ENCODE peak calls at places on chromosome 15, in five cellular contexts. One of them, this sample, is unnamed. For H3K9me3 and H3K27me3, the result is how much of the 10 kb centered on the place peaks cover.

GRCh38 chr15:63243101-63243500 is 34.3 kb upstream of the APH1B start:
- DNase-seq in PC-9: no peak
- DNase-seq in CD8-positive, alpha-beta T cell: no peak
- DNase-seq in K562: no peak
- DNase-seq in left ventricle myocardium inferior: no peak
- DNase-seq in this sample: no peak

GRCh38 chr15:85525755-85526154 is 145.4 kb downstream of the AKAP13 start:
- DNase-seq in PC-9: no peak
- DNase-seq in CD8-positive, alpha-beta T cell: no peak
- DNase-seq in K562: no peak
- DNase-seq in left ventricle myocardium inferior: no peak
- DNase-seq in this sample: no peak

GRCh38 chr15:57865294-57865693 is 158.8 kb downstream of the POLR2M start:
- DNase-seq in PC-9: no peak
- DNase-seq in CD8-positive, alpha-beta T cell: no peak
- DNase-seq in K562: peak
- DNase-seq in left ventricle myocardium inferior: no peak
- DNase-seq in this sample: no peak

GRCh38 chr15:51726302-51727073 is 11.0 kb downstream of the LYSMD2 start:
- DNase-seq in PC-9: peak
- DNase-seq in CD8-positive, alpha-beta T cell: peak
- DNase-seq in K562: peak
- DNase-seq in left ventricle myocardium inferior: peak
- DNase-seq in this sample: no peak

GRCh38 chr15:38745136-38745535 is 180.5 kb upstream of the RASGRP1 start:
- DNase-seq in PC-9: no peak
- DNase-seq in CD8-positive, alpha-beta T cell: no peak
- DNase-seq in K562: no peak
- DNase-seq in left ventricle myocardium inferior: no peak
- DNase-seq in this sample: no peak

GRCh38 chr15:63111481-63111880 is 10.2 kb upstream of the LACTB start:
- DNase-seq in PC-9: no peak
- DNase-seq in CD8-positive, alpha-beta T cell: no peak
- DNase-seq in K562: no peak
- DNase-seq in left ventricle myocardium inferior: no peak
- DNase-seq in this sample: no peak

GRCh38 chr15:77790481-77790880 is 157.8 kb upstream of the LINGO1 start:
- DNase-seq in PC-9: no peak
- DNase-seq in CD8-positive, alpha-beta T cell: no peak
- DNase-seq in K562: no peak
- DNase-seq in left ventricle myocardium inferior: no peak
- DNase-seq in this sample: no peak

GRCh38 chr15:101447561-101448071 is 41.9 kb downstream of the PCSK6 start:
- DNase-seq in PC-9: no peak
- DNase-seq in CD8-positive, alpha-beta T cell: no peak
- DNase-seq in K562: no peak
- DNase-seq in left ventricle myocardium inferior: peak
- DNase-seq in this sample: no peak

GRCh38 chr15:66036859-66037258 is 167.6 kb downstream of the RAB11A start:
- DNase-seq in PC-9: no peak
- DNase-seq in CD8-positive, alpha-beta T cell: no peak
- DNase-seq in K562: no peak
- DNase-seq in left ventricle myocardium inferior: no peak
- DNase-seq in this sample: no peak

GRCh38 chr15:35071071-35071470 is 14.0 kb downstream of the NANOGP8 start:
- DNase-seq in PC-9: no peak
- DNase-seq in CD8-positive, alpha-beta T cell: no peak
- DNase-seq in K562: no peak
- DNase-seq in left ventricle myocardium inferior: no peak
- DNase-seq in this sample: no peak

GRCh38 chr15:99438222-99438592 is 127.6 kb upstream of the MEF2A start:
- DNase-seq in PC-9: no peak
- DNase-seq in CD8-positive, alpha-beta T cell: no peak
- DNase-seq in K562: no peak
- DNase-seq in left ventricle myocardium inferior: no peak
- DNase-seq in this sample: no peak

GRCh38 chr15:90822204-90822955 is 46.0 kb upstream of the FURIN start:
- DNase-seq in PC-9: no peak
- DNase-seq in CD8-positive, alpha-beta T cell: no peak
- DNase-seq in K562: no peak
- DNase-seq in left ventricle myocardium inferior: no peak
- DNase-seq in this sample: no peak

GRCh38 chr15:98515186-98515585 is 133.2 kb upstream of the IGF1R start:
- DNase-seq in PC-9: no peak
- DNase-seq in CD8-positive, alpha-beta T cell: no peak
- DNase-seq in K562: no peak
- DNase-seq in left ventricle myocardium inferior: no peak
- DNase-seq in this sample: no peak

GRCh38 chr15:80856809-80857377 is 77.7 kb downstream of the CEMIP start:
- DNase-seq in PC-9: peak
- DNase-seq in CD8-positive, alpha-beta T cell: no peak
- DNase-seq in K562: no peak
- DNase-seq in left ventricle myocardium inferior: peak
- DNase-seq in this sample: peak

GRCh38 chr15:80606571-80606970 is 88.5 kb upstream of the ABHD17C start:
- DNase-seq in PC-9: no peak
- DNase-seq in CD8-positive, alpha-beta T cell: no peak
- DNase-seq in K562: no peak
- DNase-seq in left ventricle myocardium inferior: no peak
- DNase-seq in this sample: no peak

GRCh38 chr15:76116138-76116885 is 56.5 kb downstream of the TMEM266 start:
- DNase-seq in PC-9: no peak
- DNase-seq in CD8-positive, alpha-beta T cell: no peak
- DNase-seq in K562: no peak
- DNase-seq in left ventricle myocardium inferior: no peak
- DNase-seq in this sample: no peak

GRCh38 chr15:50051811-50052419 is 67.1 kb downstream of the ATP8B4 start:
- DNase-seq in PC-9: peak
- DNase-seq in CD8-positive, alpha-beta T cell: no peak
- DNase-seq in K562: peak
- DNase-seq in left ventricle myocardium inferior: no peak
- DNase-seq in this sample: no peak

GRCh38 chr15:38972831-38973230 is 408.2 kb upstream of the RASGRP1 start:
- DNase-seq in PC-9: no peak
- DNase-seq in CD8-positive, alpha-beta T cell: no peak
- DNase-seq in K562: no peak
- DNase-seq in left ventricle myocardium inferior: no peak
- DNase-seq in this sample: no peak

GRCh38 chr15:67850995-67851535 is 11.2 kb upstream of the RNU6-1 start:
- DNase-seq in PC-9: peak
- DNase-seq in CD8-positive, alpha-beta T cell: no peak
- DNase-seq in K562: no peak
- DNase-seq in left ventricle myocardium inferior: no peak
- DNase-seq in this sample: peak

GRCh38 chr15:72070817-72071447 is 47.0 kb downstream of the MYO9A start:
- DNase-seq in PC-9: no peak
- DNase-seq in CD8-positive, alpha-beta T cell: no peak
- DNase-seq in K562: no peak
- DNase-seq in left ventricle myocardium inferior: no peak
- DNase-seq in this sample: no peak

GRCh38 chr15:71333839-71334238 is 218.6 kb downstream of the THSD4 start:
- DNase-seq in PC-9: no peak
- DNase-seq in CD8-positive, alpha-beta T cell: no peak
- DNase-seq in K562: no peak
- DNase-seq in left ventricle myocardium inferior: no peak
- DNase-seq in this sample: no peak

GRCh38 chr15:83854950-83855707 is 201.2 kb downstream of the ADAMTSL3 start:
- DNase-seq in PC-9: no peak
- DNase-seq in CD8-positive, alpha-beta T cell: no peak
- DNase-seq in K562: no peak
- DNase-seq in left ventricle myocardium inferior: no peak
- DNase-seq in this sample: no peak

GRCh38 chr15:35062164-35063099 is 22.7 kb downstream of the NANOGP8 start:
- DNase-seq in PC-9: no peak
- DNase-seq in CD8-positive, alpha-beta T cell: no peak
- DNase-seq in K562: no peak
- DNase-seq in left ventricle myocardium inferior: no peak
- DNase-seq in this sample: no peak

GRCh38 chr15:68271854-68272471 is 5.6 kb upstream of the FEM1B start:
- DNase-seq in PC-9: peak
- DNase-seq in CD8-positive, alpha-beta T cell: no peak
- DNase-seq in K562: no peak
- DNase-seq in left ventricle myocardium inferior: no peak
- DNase-seq in this sample: no peak

GRCh38 chr15:58469432-58470353 is 37.9 kb downstream of the LIPC start:
- DNase-seq in PC-9: peak
- DNase-seq in CD8-positive, alpha-beta T cell: no peak
- DNase-seq in K562: no peak
- DNase-seq in left ventricle myocardium inferior: no peak
- DNase-seq in this sample: no peak

GRCh38 chr15:65333441-65333820 is 29.0 kb downstream of the RNU5B-1 start:
- DNase-seq in PC-9: no peak
- DNase-seq in CD8-positive, alpha-beta T cell: no peak
- DNase-seq in K562: no peak
- DNase-seq in left ventricle myocardium inferior: no peak
- DNase-seq in this sample: no peak

GRCh38 chr15:27541581-27541980 is 557.5 kb downstream of the OCA2 start:
- DNase-seq in PC-9: no peak
- DNase-seq in CD8-positive, alpha-beta T cell: no peak
- DNase-seq in K562: no peak
- DNase-seq in left ventricle myocardium inferior: no peak
- DNase-seq in this sample: no peak

GRCh38 chr15:27535445-27536129 is 563.5 kb downstream of the OCA2 start:
- DNase-seq in PC-9: no peak
- DNase-seq in CD8-positive, alpha-beta T cell: no peak
- DNase-seq in K562: no peak
- DNase-seq in left ventricle myocardium inferior: no peak
- DNase-seq in this sample: no peak

GRCh38 chr15:27532358-27532757 is 561.4 kb downstream of the GABRG3 start:
- DNase-seq in PC-9: no peak
- DNase-seq in CD8-positive, alpha-beta T cell: no peak
- DNase-seq in K562: peak
- DNase-seq in left ventricle myocardium inferior: no peak
- DNase-seq in this sample: no peak

GRCh38 chr15:27538325-27538724 is 560.8 kb downstream of the OCA2 start:
- DNase-seq in PC-9: no peak
- DNase-seq in CD8-positive, alpha-beta T cell: no peak
- DNase-seq in K562: no peak
- DNase-seq in left ventricle myocardium inferior: no peak
- DNase-seq in this sample: no peak
- H3K9me3 ChIP-seq in PC-9: under half
- H3K9me3 ChIP-seq in CD8-positive, alpha-beta T cell: under half
- H3K9me3 ChIP-seq in K562: under half
- H3K9me3 ChIP-seq in left ventricle myocardium inferior: under half
- H3K9me3 ChIP-seq in this sample: under half

DNA sequence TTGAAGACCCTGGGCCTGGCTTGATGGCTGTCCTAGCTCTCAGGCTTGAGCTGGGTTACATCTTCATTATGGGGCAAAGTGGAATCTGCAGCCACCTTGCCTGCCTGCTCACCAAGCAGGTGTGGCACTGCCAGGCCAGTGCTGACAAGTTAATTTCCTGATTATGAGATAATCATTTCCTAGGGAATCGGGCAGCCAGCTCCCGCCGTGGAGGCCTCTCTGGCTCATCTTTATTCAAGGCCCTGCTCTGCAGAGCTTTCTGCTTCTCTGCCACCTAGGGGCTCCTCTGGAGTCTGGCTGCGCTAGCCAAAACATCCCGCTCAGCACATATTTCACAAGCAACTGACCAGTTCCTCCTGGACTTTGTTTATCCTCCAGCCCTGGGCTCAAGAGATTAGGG is 9.9 kb downstream of the LOXL1 start:
- DNase-seq in PC-9: peak
- DNase-seq in CD8-positive, alpha-beta T cell: no peak
- DNase-seq in K562: no peak
- DNase-seq in left ventricle myocardium inferior: no peak
- DNase-seq in this sample: peak
- TF ChIP-seq CTCF in PC-9: no peak
- TF ChIP-seq CTCF in CD8-positive, alpha-beta T cell: no peak
- TF ChIP-seq CTCF in K562: no peak
- TF ChIP-seq CTCF in left ventricle myocardium inferior: no peak
- TF ChIP-seq CTCF in this sample: no peak

DNA sequence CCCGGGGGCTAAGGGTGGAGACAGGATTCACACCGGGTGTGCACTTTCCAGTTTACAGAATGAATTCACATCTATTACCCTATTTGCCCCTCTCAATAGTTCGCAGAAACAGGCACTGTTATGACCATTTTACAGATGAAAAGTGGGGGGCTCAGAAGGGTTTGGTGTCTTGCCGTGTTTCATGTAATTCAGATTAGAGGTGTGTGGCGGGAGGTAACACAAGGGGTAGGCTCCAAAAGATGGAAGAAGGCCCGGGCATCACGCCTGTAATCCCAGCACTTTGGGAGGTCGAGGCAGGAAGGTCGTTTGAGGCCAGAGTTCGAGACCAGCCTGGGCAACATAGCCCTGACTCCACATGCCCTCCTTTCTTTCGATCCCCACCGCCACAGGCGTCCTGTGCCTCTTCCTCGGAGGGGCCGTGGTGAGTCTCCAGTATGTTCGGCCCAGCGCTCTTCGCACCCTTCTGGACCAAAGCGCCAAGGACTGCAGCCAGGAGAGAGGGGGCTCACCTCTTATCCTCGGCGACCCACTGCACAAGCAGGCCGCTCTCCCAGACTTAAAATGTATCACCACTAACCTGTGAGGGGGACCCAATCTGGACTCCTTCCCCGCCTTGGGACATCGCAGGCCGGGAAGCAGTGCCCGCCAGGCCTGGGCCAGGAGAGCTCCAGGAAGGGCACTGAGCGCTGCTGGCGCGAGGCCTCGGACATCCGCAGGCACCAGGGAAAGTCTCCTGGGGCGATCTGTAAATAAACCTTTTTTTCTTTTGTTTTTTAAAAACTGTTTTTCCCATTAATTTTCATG is 3.4 kb downstream of the DUOXA2 start:
- DNase-seq in PC-9: no peak
- DNase-seq in CD8-positive, alpha-beta T cell: no peak
- DNase-seq in K562: no peak
- DNase-seq in left ventricle myocardium inferior: no peak
- DNase-seq in this sample: no peak
- H3K27me3 ChIP-seq in PC-9: under half
- H3K27me3 ChIP-seq in CD8-positive, alpha-beta T cell: under half
- H3K27me3 ChIP-seq in K562: under half
- H3K27me3 ChIP-seq in left ventricle myocardium inferior: half or more
- H3K27me3 ChIP-seq in this sample: half or more

DNA sequence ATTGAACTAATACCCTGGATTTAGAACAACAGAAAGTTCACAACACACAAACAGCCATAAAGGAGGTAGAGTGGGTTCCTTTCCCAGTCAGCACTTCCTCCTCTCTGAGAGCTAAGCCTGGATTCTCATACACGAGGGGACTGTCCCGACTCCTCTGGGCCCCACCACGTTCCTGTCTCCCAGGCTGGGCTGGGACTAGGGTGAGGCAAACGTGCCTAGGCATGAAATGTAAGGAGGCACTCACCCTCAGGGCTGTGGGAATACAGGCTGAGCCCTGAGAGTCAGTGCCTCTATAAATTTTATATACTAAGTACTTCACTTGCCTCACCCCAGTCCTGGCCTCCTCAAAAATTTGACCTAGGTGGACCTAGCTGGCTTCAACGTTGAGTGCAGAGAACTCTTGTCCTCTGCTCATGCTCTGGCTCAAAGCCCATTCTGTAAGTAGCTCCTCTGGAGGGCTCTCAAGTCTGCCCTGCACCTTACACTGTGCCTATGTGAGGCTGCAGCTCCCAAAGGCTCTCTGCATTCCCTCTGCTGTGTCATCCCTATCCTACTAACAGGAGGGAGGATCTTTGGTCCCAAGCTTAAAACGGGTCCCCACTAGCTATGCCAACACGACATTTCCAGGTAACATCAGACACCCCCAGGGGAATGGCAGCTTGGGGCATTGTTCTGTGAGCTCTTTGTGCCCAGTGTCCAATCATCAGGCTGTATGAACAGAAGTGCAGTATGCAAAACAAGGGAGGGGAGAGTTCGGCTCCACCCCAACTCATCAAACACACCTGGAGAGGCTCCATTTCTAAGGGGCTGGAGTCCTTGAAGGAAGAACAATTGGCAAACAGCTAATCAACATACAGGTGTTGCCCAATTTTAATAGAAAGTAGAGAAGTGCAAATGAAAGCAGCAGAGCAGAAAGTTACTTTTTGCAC is 233.2 kb downstream of the RPLP1 start:
- DNase-seq in PC-9: no peak
- DNase-seq in CD8-positive, alpha-beta T cell: no peak
- DNase-seq in K562: no peak
- DNase-seq in left ventricle myocardium inferior: no peak
- DNase-seq in this sample: peak
- H3K9me3 ChIP-seq in PC-9: under half
- H3K9me3 ChIP-seq in CD8-positive, alpha-beta T cell: under half
- H3K9me3 ChIP-seq in K562: under half
- H3K9me3 ChIP-seq in left ventricle myocardium inferior: half or more
- H3K9me3 ChIP-seq in this sample: under half